ENCODE peak calls at places on chromosomes 5 and 9, in six cellular contexts. One of them, this sample, is unnamed.
A peak's percentile ranks its signal among the peaks of the same experiment; 100 is the strongest.

GRCh38 chr5:67160985-67161384 is 35.6 kb downstream of the CD180 start:
- DNase-seq in HepG2: no peak
- DNase-seq in GM12878: no peak
- DNase-seq in H1: no peak
- DNase-seq in K562: no peak
- DNase-seq in SK-N-SH: peak; percentile 49
- DNase-seq in this sample: no peak

GRCh38 chr9:21836437-21837161 is 34.2 kb downstream of the MTAP start:
- DNase-seq in K562: no peak
- DNase-seq in H1: no peak
- DNase-seq in SK-N-SH: no peak
- DNase-seq in GM12878: no peak
- DNase-seq in HepG2: peak; percentile 34
- DNase-seq in this sample: no peak

GRCh38 chr5:136099870-136100269 is 32.8 kb upstream of the SMAD5 start:
- DNase-seq in K562: no peak
- DNase-seq in HepG2: no peak
- DNase-seq in GM12878: no peak
- DNase-seq in SK-N-SH: no peak
- DNase-seq in H1: no peak
- DNase-seq in this sample: no peak

GRCh38 chr9:134663753-134664415 is 22.3 kb downstream of the COL5A1 start:
- DNase-seq in GM12878: no peak
- DNase-seq in HepG2: no peak
- DNase-seq in H1: no peak
- DNase-seq in SK-N-SH: no peak
- DNase-seq in K562: no peak
- DNase-seq in this sample: no peak

GRCh38 chr9:34275811-34276210 is 53.3 kb downstream of the KIF24 start:
- DNase-seq in SK-N-SH: no peak
- DNase-seq in GM12878: no peak
- DNase-seq in HepG2: no peak
- DNase-seq in H1: no peak
- DNase-seq in K562: no peak
- DNase-seq in this sample: no peak

GRCh38 chr9:15738011-15738410 is 185.2 kb downstream of the CCDC171 start:
- DNase-seq in SK-N-SH: no peak
- DNase-seq in HepG2: peak; percentile 53
- DNase-seq in K562: no peak
- DNase-seq in GM12878: no peak
- DNase-seq in H1: no peak
- DNase-seq in this sample: no peak

GRCh38 chr5:95555553-95555952 is 652 bp downstream of the ARSK start:
- DNase-seq in HepG2: no peak
- DNase-seq in GM12878: no peak
- DNase-seq in SK-N-SH: no peak
- DNase-seq in K562: no peak
- DNase-seq in H1: no peak
- DNase-seq in this sample: no peak

GRCh38 chr9:83800236-83801033 is 17.1 kb downstream of the GKAP1 start:
- DNase-seq in SK-N-SH: no peak
- DNase-seq in GM12878: no peak
- DNase-seq in H1: no peak
- DNase-seq in HepG2: no peak
- DNase-seq in K562: no peak
- DNase-seq in this sample: no peak

GRCh38 chr9:114930063-114930812 is at the start of gene TNFSF8:
- DNase-seq in GM12878: no peak
- DNase-seq in SK-N-SH: no peak
- DNase-seq in H1: no peak
- DNase-seq in HepG2: no peak
- DNase-seq in K562: no peak
- DNase-seq in this sample: no peak

GRCh38 chr5:6504677-6505414 is 56.2 kb downstream of the UBE2QL1 start:
- DNase-seq in H1: no peak
- DNase-seq in GM12878: no peak
- DNase-seq in K562: no peak
- DNase-seq in SK-N-SH: no peak
- DNase-seq in HepG2: no peak
- DNase-seq in this sample: no peak

GRCh38 chr5:98460536-98460935 is 312.9 kb upstream of the RGMB start:
- DNase-seq in H1: no peak
- DNase-seq in K562: no peak
- DNase-seq in HepG2: no peak
- DNase-seq in SK-N-SH: no peak
- DNase-seq in GM12878: no peak
- DNase-seq in this sample: no peak

GRCh38 chr9:5999443-6000104 is 15.8 kb downstream of the RANBP6 start:
- DNase-seq in SK-N-SH: no peak
- DNase-seq in K562: no peak
- DNase-seq in H1: no peak
- DNase-seq in HepG2: no peak
- DNase-seq in GM12878: no peak
- DNase-seq in this sample: no peak

GRCh38 chr9:86256653-86257052 is 2.8 kb downstream of the C9orf153 start:
- DNase-seq in HepG2: no peak
- DNase-seq in H1: no peak
- DNase-seq in SK-N-SH: no peak
- DNase-seq in K562: no peak
- DNase-seq in GM12878: no peak
- DNase-seq in this sample: no peak

GRCh38 chr5:58761418-58761817 is 178.5 kb downstream of the RAB3C start:
- DNase-seq in SK-N-SH: no peak
- DNase-seq in K562: no peak
- DNase-seq in GM12878: no peak
- DNase-seq in HepG2: no peak
- DNase-seq in H1: no peak
- DNase-seq in this sample: no peak

GRCh38 chr9:29390859-29391258 is 1817.6 kb upstream of the C9orf72 start:
- DNase-seq in K562: no peak
- DNase-seq in HepG2: no peak
- DNase-seq in GM12878: no peak
- DNase-seq in H1: no peak
- DNase-seq in SK-N-SH: no peak
- DNase-seq in this sample: no peak

GRCh38 chr5:96093890-96094381 is 132.3 kb upstream of the ELL2 start:
- DNase-seq in H1: no peak
- DNase-seq in HepG2: peak; percentile 74
- DNase-seq in K562: no peak
- DNase-seq in GM12878: no peak
- DNase-seq in SK-N-SH: no peak
- DNase-seq in this sample: no peak

GRCh38 chr5:16886366-16886736 is 49.7 kb downstream of the MYO10 start:
- DNase-seq in H1: no peak
- DNase-seq in HepG2: no peak
- DNase-seq in SK-N-SH: no peak
- DNase-seq in GM12878: no peak
- DNase-seq in K562: no peak
- DNase-seq in this sample: no peak

GRCh38 chr5:90530736-90531487 is 1.5 kb upstream of the LYSMD3 start:
- DNase-seq in H1: no peak
- DNase-seq in HepG2: no peak
- DNase-seq in GM12878: no peak
- DNase-seq in K562: peak; percentile 51
- DNase-seq in SK-N-SH: no peak
- DNase-seq in this sample: no peak

GRCh38 chr9:78365979-78366697 is 69.2 kb downstream of the PSAT1 start:
- DNase-seq in GM12878: no peak
- DNase-seq in HepG2: no peak
- DNase-seq in H1: no peak
- DNase-seq in SK-N-SH: peak; percentile 19
- DNase-seq in K562: no peak
- DNase-seq in this sample: no peak

GRCh38 chr5:90161399-90161798 is 248.2 kb downstream of the CETN3 start:
- DNase-seq in K562: peak; percentile 59
- DNase-seq in SK-N-SH: peak; percentile 20
- DNase-seq in GM12878: no peak
- DNase-seq in HepG2: peak; percentile 18
- DNase-seq in H1: peak; percentile 52
- DNase-seq in this sample: no peak

GRCh38 chr9:92725726-92726125 is 38.9 kb downstream of the BICD2 start:
- DNase-seq in SK-N-SH: no peak
- DNase-seq in H1: peak; percentile 39
- DNase-seq in GM12878: no peak
- DNase-seq in HepG2: no peak
- DNase-seq in K562: no peak
- DNase-seq in this sample: no peak

GRCh38 chr9:136151848-136152542 is 33.3 kb upstream of the TMEM250 start:
- DNase-seq in K562: no peak
- DNase-seq in H1: peak; percentile 57
- DNase-seq in GM12878: no peak
- DNase-seq in SK-N-SH: no peak
- DNase-seq in HepG2: no peak
- DNase-seq in this sample: no peak

GRCh38 chr9:131278421-131279111 is 2.3 kb upstream of the FAM78A start:
- DNase-seq in GM12878: no peak
- DNase-seq in SK-N-SH: no peak
- DNase-seq in H1: no peak
- DNase-seq in K562: peak; percentile 74
- DNase-seq in HepG2: no peak
- DNase-seq in this sample: peak; percentile 29

GRCh38 chr9:131676431-131676972 is 63.4 kb downstream of the RAPGEF1 start:
- DNase-seq in H1: no peak
- DNase-seq in GM12878: peak; percentile 51
- DNase-seq in HepG2: no peak
- DNase-seq in SK-N-SH: no peak
- DNase-seq in K562: no peak
- DNase-seq in this sample: no peak

GRCh38 chr5:142852799-142853198 is 82.6 kb downstream of the ARHGAP26 start:
- DNase-seq in SK-N-SH: no peak
- DNase-seq in K562: peak; percentile 73
- DNase-seq in H1: no peak
- DNase-seq in GM12878: no peak
- DNase-seq in HepG2: no peak
- DNase-seq in this sample: peak; percentile 11
- H3K27ac ChIP-seq in SK-N-SH: no peak overlapping the region
- H3K27ac ChIP-seq in K562: no peak overlapping the region
- H3K27ac ChIP-seq in H1: no peak overlapping the region
- H3K27ac ChIP-seq in GM12878: no peak overlapping the region
- H3K27ac ChIP-seq in HepG2: no peak overlapping the region
- H3K27ac ChIP-seq in this sample: no peak overlapping the region

DNA sequence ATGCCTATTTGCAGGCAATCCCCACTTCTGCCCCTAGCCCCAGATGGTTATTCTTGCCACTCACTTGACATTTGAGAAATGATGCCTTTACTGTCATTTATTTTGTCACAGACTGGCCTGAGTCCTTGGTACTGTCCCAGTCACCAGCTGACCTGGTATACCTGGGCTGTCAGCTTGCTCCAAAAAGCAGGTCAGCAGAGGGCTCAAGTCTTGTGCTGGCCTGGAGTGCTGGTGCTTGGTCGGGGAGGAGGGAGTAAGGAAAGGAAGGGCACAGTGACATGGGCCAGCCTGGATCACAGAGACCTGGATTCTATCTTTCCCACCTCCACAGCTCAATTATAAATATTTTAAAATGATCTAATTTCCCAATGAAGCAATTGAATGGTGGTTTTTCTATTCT is 160.4 kb downstream of the GADD45G start:
- DNase-seq in GM12878: no peak
- DNase-seq in HepG2: no peak
- DNase-seq in H1: no peak
- DNase-seq in SK-N-SH: no peak
- DNase-seq in K562: no peak
- DNase-seq in this sample: no peak
- TF ChIP-seq GABPA in GM12878: no peak
- TF ChIP-seq GABPA in HepG2: no peak
- TF ChIP-seq GABPA in H1: no peak
- TF ChIP-seq GABPA in SK-N-SH: no peak
- TF ChIP-seq GABPA in K562: no peak
- TF ChIP-seq GABPA in this sample: no peak

GRCh38 chr9:128004011-128004604 is 23.3 kb upstream of the EEIG1 start:
- DNase-seq in GM12878: no peak
- DNase-seq in H1: no peak
- DNase-seq in K562: no peak
- DNase-seq in HepG2: no peak
- DNase-seq in SK-N-SH: no peak
- DNase-seq in this sample: no peak

GRCh38 chr9:128005938-128006337 is 25.1 kb upstream of the EEIG1 start:
- DNase-seq in GM12878: no peak
- DNase-seq in K562: no peak
- DNase-seq in HepG2: peak; percentile 56
- DNase-seq in H1: no peak
- DNase-seq in SK-N-SH: peak; percentile 80
- DNase-seq in this sample: no peak

GRCh38 chr9:128007566-128008138 is 26.9 kb upstream of the EEIG1 start:
- DNase-seq in GM12878: peak; percentile 66
- DNase-seq in H1: no peak
- DNase-seq in HepG2: peak; percentile 45
- DNase-seq in SK-N-SH: peak; percentile 30
- DNase-seq in K562: peak; percentile 87
- DNase-seq in this sample: peak; percentile 91

GRCh38 chr9:128008171-128008570 is 27.4 kb upstream of the EEIG1 start:
- DNase-seq in HepG2: no peak
- DNase-seq in K562: no peak
- DNase-seq in GM12878: no peak
- DNase-seq in SK-N-SH: no peak
- DNase-seq in H1: no peak
- DNase-seq in this sample: no peak

GRCh38 chr9:128006360-128007024 is 25.7 kb upstream of the EEIG1 start:
- DNase-seq in HepG2: no peak
- DNase-seq in GM12878: no peak
- DNase-seq in SK-N-SH: no peak
- DNase-seq in H1: no peak
- DNase-seq in K562: no peak
- DNase-seq in this sample: no peak
- H3K27ac ChIP-seq in HepG2: no peak overlapping the region
- H3K27ac ChIP-seq in GM12878: no peak overlapping the region
- H3K27ac ChIP-seq in SK-N-SH: peak overlapping the region; percentile 11
- H3K27ac ChIP-seq in H1: no peak overlapping the region
- H3K27ac ChIP-seq in K562: no peak overlapping the region
- H3K27ac ChIP-seq in this sample: no peak overlapping the region

GRCh38 chr5:31471040-31471439 is 60.9 kb downstream of the DROSHA start:
- DNase-seq in GM12878: no peak
- DNase-seq in H1: no peak
- DNase-seq in SK-N-SH: no peak
- DNase-seq in K562: no peak
- DNase-seq in HepG2: no peak
- DNase-seq in this sample: no peak
- TF ChIP-seq GABPA in GM12878: no peak
- TF ChIP-seq GABPA in H1: no peak
- TF ChIP-seq GABPA in SK-N-SH: no peak
- TF ChIP-seq GABPA in K562: no peak
- TF ChIP-seq GABPA in HepG2: no peak
- TF ChIP-seq GABPA in this sample: no peak

GRCh38 chr5:81232449-81233079 is 558 bp upstream of the CKMT2 start:
- DNase-seq in HepG2: peak; percentile 13
- DNase-seq in SK-N-SH: no peak
- DNase-seq in H1: peak; percentile 53
- DNase-seq in K562: no peak
- DNase-seq in GM12878: no peak
- DNase-seq in this sample: no peak

GRCh38 chr5:81235287-81236072 is 2.4 kb downstream of the CKMT2 start:
- DNase-seq in HepG2: no peak
- DNase-seq in H1: no peak
- DNase-seq in K562: no peak
- DNase-seq in SK-N-SH: no peak
- DNase-seq in GM12878: no peak
- DNase-seq in this sample: no peak

GRCh38 chr5:81234801-81235200 is 1.7 kb downstream of the CKMT2 start:
- DNase-seq in HepG2: no peak
- DNase-seq in SK-N-SH: no peak
- DNase-seq in GM12878: no peak
- DNase-seq in K562: no peak
- DNase-seq in H1: no peak
- DNase-seq in this sample: no peak

GRCh38 chr5:81234299-81234698 is 1.2 kb downstream of the CKMT2 start:
- DNase-seq in GM12878: no peak
- DNase-seq in SK-N-SH: no peak
- DNase-seq in HepG2: no peak
- DNase-seq in K562: no peak
- DNase-seq in H1: no peak
- DNase-seq in this sample: no peak

GRCh38 chr5:81233080-81233634 is at the start of gene CKMT2:
- DNase-seq in SK-N-SH: no peak
- DNase-seq in H1: peak; percentile 93
- DNase-seq in K562: peak; percentile 10
- DNase-seq in GM12878: no peak
- DNase-seq in HepG2: peak; percentile 33
- DNase-seq in this sample: no peak
- H3K27ac ChIP-seq in SK-N-SH: no peak within 1 kb of the TSS
- H3K27ac ChIP-seq in H1: peak within 1 kb of the TSS; percentile 42
- H3K27ac ChIP-seq in K562: no peak within 1 kb of the TSS
- H3K27ac ChIP-seq in GM12878: no peak within 1 kb of the TSS
- H3K27ac ChIP-seq in HepG2: peak within 1 kb of the TSS; percentile 50
- H3K27ac ChIP-seq in this sample: no peak within 1 kb of the TSS